ENCODE peak calls at places on chromosomes 2 and 18, in five cellular contexts. R is sciatic nerve, E is fibroblast of lung, X is hepatocyte, J is Kasumi-1. W is an unnamed sample.

GRCh38 chr18:34222396-34223163 is 2.1 kb downstream of the NOL4 start:
- DNase-seq in R (no peak), E (no peak), X (peak; percentile 19), J (no peak), W (peak; percentile 18)

GRCh38 chr2:26646986-26647672 is 6.0 kb upstream of the CIB4 start:
- DNase-seq in R (peak; percentile 17), E (no peak), X (no peak), J (no peak), W (no peak)

GRCh38 chr2:118310878-118311442 is 222.7 kb downstream of the INSIG2 start:
- DNase-seq in R (no peak), E (peak; percentile 3), X (peak; percentile 54), J (no peak), W (no peak)

GRCh38 chr2:182649316-182649715 is 66.7 kb upstream of the DNAJC10 start:
- DNase-seq in R (no peak), E (peak; percentile 47), X (peak; percentile 56), J (peak; percentile 72), W (peak; percentile 78)

GRCh38 chr18:59712311-59712710 is 15.1 kb upstream of the CCBE1 start:
- DNase-seq in R (no peak), E (no peak), X (no peak), J (no peak), W (no peak)

GRCh38 chr2:162072181-162072702 is 1.8 kb downstream of the DPP4 start:
- DNase-seq in R (no peak), E (peak; percentile 76), X (no peak), J (no peak), W (no peak)

GRCh38 chr18:24727685-24728084 is 267.2 kb downstream of the HRH4 start:
- DNase-seq in R (no peak), E (no peak), X (no peak), J (no peak), W (no peak)

GRCh38 chr2:32039447-32040219 is at the start of gene DPY30:
- DNase-seq in R (peak; percentile 94), E (peak; percentile 93), X (peak; percentile 97), J (peak; percentile 90), W (peak; percentile 88)

GRCh38 chr2:143246815-143247744 is 117.9 kb downstream of the ARHGAP15 start:
- DNase-seq in R (no peak), E (no peak), X (no peak), J (no peak), W (no peak)

GRCh38 chr2:60973705-60974104 is 43.8 kb upstream of the PEX13 start:
- DNase-seq in R (no peak), E (no peak), X (no peak), J (no peak), W (no peak)

GRCh38 chr2:152395132-152396024 is 60.4 kb downstream of the FMNL2 start:
- DNase-seq in R (no peak), E (no peak), X (no peak), J (no peak), W (no peak)

GRCh38 chr18:22709288-22710060 is 223.7 kb upstream of the RBBP8 start:
- DNase-seq in R (no peak), E (no peak), X (peak; percentile 64), J (no peak), W (no peak)

GRCh38 chr18:28212060-28212459 is 35.1 kb upstream of the CDH2 start:
- DNase-seq in R (no peak), E (no peak), X (no peak), J (no peak), W (no peak)

GRCh38 chr2:106108351-106108750 is 85.8 kb downstream of the UXS1 start:
- DNase-seq in R (no peak), E (peak; percentile 54), X (peak; percentile 41), J (peak; percentile 4), W (peak; percentile 9)

GRCh38 chr18:8707946-8708345 is 2.6 kb downstream of the MTCL1 start:
- DNase-seq in R (no peak), E (no peak), X (no peak), J (no peak), W (no peak)

GRCh38 chr2:100391735-100392515 is 25.5 kb downstream of the CHST10 start:
- DNase-seq in R (no peak), E (no peak), X (no peak), J (no peak), W (no peak)

GRCh38 chr2:46096272-46096671 is 200.9 kb upstream of the EPAS1 start:
- DNase-seq in R (no peak), E (no peak), X (no peak), J (no peak), W (no peak)

GRCh38 chr2:102005989-102006885 is 14.5 kb downstream of the IL1R2 start:
- DNase-seq in R (no peak), E (peak; percentile 73), X (peak; percentile 77), J (peak; percentile 76), W (peak; percentile 17)

GRCh38 chr18:31684279-31685096 is at the start of gene B4GALT6:
- DNase-seq in R (peak; percentile 58), E (peak; percentile 25), X (peak; percentile 73), J (peak; percentile 68), W (no peak)

W was measured in NCI-H1694 treated with DMSO at 0.1 percent for 48 hours.